ENCODE peak calls at places on chromosomes 3 and 15, in ten cellular contexts. Q is heart right ventricle, C is mucosa of descending colon, B is osteoblast, X is lung, V is ovary, M is IMR-90, R is pancreas, L is colonic mucosa, Z is breast epithelium. N is an unnamed sample. For H3K4me1, the result is how much of the 10 kb centered on the place peaks cover.

GRCh38 chr3:138963161-138963560 is 16.1 kb downstream of the FOXL2NB start:
- DNase-seq in Q (no peak), C (no peak), B (no peak), X (no peak), V (no peak), M (no peak), R (no peak), L (no peak), Z (no peak), N (no peak)

GRCh38 chr15:52746162-52746721 is 43.9 kb downstream of the ONECUT1 start:
- DNase-seq in Q (no peak), C (no peak), B (no peak), X (no peak), V (no peak), M (no peak), R (no peak), L (no peak), Z (no peak), N (no peak)

GRCh38 chr15:77606142-77607034 is 26.3 kb downstream of the LINGO1 start:
- DNase-seq in Q (no peak), C (peak), B (no peak), X (no peak), V (no peak), M (peak), R (no peak), L (peak), Z (no peak), N (no peak)

GRCh38 chr3:45224824-45225464 is 1.1 kb downstream of the TMEM158 start:
- DNase-seq in Q (peak), C (peak), B (peak), X (peak), V (peak), M (peak), R (peak), L (peak), Z (peak), N (peak)

GRCh38 chr15:29086001-29086400 is 183.6 kb downstream of the NSMCE3 start:
- DNase-seq in Q (no peak), C (no peak), B (no peak), X (no peak), V (no peak), M (no peak), R (no peak), L (no peak), Z (no peak), N (no peak)

GRCh38 chr15:82712036-82712435 is 2.4 kb upstream of the AP3B2 start:
- DNase-seq in Q (no peak), C (no peak), B (peak), X (no peak), V (no peak), M (no peak), R (no peak), L (no peak), Z (no peak), N (no peak)

GRCh38 chr15:73389971-73390544 is 21.3 kb upstream of the HCN4 start:
- DNase-seq in Q (no peak), C (no peak), B (no peak), X (no peak), V (no peak), M (peak), R (no peak), L (peak), Z (no peak), N (no peak)

GRCh38 chr3:10485806-10486205 is 19.6 kb downstream of the ATP2B2 start:
- DNase-seq in Q (no peak), C (no peak), B (peak), X (no peak), V (no peak), M (no peak), R (no peak), L (no peak), Z (no peak), N (no peak)

GRCh38 chr3:142270407-142270806 is 45.0 kb upstream of the GK5 start:
- DNase-seq in Q (no peak), C (no peak), B (peak), X (no peak), V (no peak), M (no peak), R (no peak), L (no peak), Z (no peak), N (no peak)

GRCh38 chr3:64730651-64731050 is 42.9 kb upstream of the ADAMTS9 start:
- DNase-seq in Q (no peak), C (no peak), B (no peak), X (no peak), V (peak), M (no peak), R (no peak), L (no peak), Z (no peak), N (no peak)

GRCh38 chr3:176953106-176954080 is 243.9 kb downstream of the TBL1XR1 start:
- DNase-seq in Q (peak), C (peak), B (peak), X (no peak), V (peak), M (peak), R (no peak), L (peak), Z (peak), N (no peak)

GRCh38 chr3:192187485-192188051 is 539.8 kb downstream of the FGF12 start:
- DNase-seq in Q (no peak), C (no peak), B (no peak), X (no peak), V (no peak), M (no peak), R (no peak), L (no peak), Z (no peak), N (no peak)

GRCh38 chr3:138257986-138258385 is 70.9 kb downstream of the ARMC8 start:
- DNase-seq in Q (no peak), C (no peak), B (no peak), X (no peak), V (no peak), M (no peak), R (no peak), L (no peak), Z (no peak), N (no peak)

GRCh38 chr15:100054539-100054938 is 287.2 kb downstream of the ADAMTS17 start:
- DNase-seq in Q (no peak), C (no peak), B (no peak), X (no peak), V (no peak), M (no peak), R (no peak), L (no peak), Z (no peak), N (no peak)

GRCh38 chr3:16071246-16071645 is 103.2 kb upstream of the GALNT15 start:
- DNase-seq in Q (no peak), C (no peak), B (no peak), X (no peak), V (no peak), M (no peak), R (no peak), L (no peak), Z (no peak), N (no peak)

GRCh38 chr3:195076981-195077610 is 193.9 kb downstream of the XXYLT1 start:
- DNase-seq in Q (no peak), C (peak), B (peak), X (no peak), V (no peak), M (no peak), R (no peak), L (no peak), Z (no peak), N (no peak)

GRCh38 chr15:46304320-46304719 is 669.5 kb downstream of the SQOR start:
- DNase-seq in Q (no peak), C (no peak), B (no peak), X (no peak), V (no peak), M (no peak), R (no peak), L (no peak), Z (no peak), N (no peak)

GRCh38 chr3:68943753-68944500 is 11.6 kb upstream of the TAFA4 start:
- DNase-seq in Q (no peak), C (no peak), B (no peak), X (no peak), V (no peak), M (no peak), R (no peak), L (no peak), Z (no peak), N (no peak)
- TF ChIP-seq CTCF in Q (no peak), C (no peak), B (no peak), X (no peak), V (no peak), M (no peak), R (no peak), L (no peak), Z (no peak), N (no peak)

DNA sequence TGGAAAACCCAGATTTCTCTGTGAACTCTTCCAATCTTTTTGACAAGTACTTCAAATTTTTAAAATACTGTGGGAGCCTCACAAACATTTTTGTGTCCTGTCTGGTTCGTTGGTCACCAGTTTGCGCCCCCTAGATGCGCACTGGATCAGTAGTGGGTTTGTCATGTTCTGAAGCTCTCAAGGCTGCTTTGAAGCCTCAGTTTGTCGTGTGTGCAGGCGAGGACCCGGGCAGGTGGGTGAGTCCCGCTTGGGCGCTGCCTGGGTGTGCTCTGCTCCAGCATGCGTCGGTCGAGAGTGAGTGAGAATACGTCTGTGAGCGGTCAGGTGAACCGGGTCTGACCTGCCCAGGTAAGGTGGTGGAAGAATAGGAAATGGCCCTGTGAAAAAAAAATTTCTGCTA is 17.3 kb upstream of the AEN start:
- DNase-seq in Q (no peak), C (no peak), B (no peak), X (no peak), V (no peak), M (no peak), R (peak), L (no peak), Z (no peak), N (no peak)
- H3K4me3 ChIP-seq in Q (no peak), C (no peak), B (no peak), X (no peak), V (no peak), M (no peak), R (no peak), L (no peak), Z (no peak), N (no peak)

GRCh38 chr15:67110958-67111864 is 45.8 kb downstream of the SMAD3 start:
- DNase-seq in Q (no peak), C (no peak), B (no peak), X (no peak), V (no peak), M (peak), R (no peak), L (no peak), Z (no peak), N (no peak)
- H3K4me1 ChIP-seq in Q (under half), C (under half), B (half or more), X (under half), V (under half), M (half or more), R (under half), L (under half), Z (under half), N (half or more)

GRCh38 chr3:100645913-100646312 is 36.5 kb downstream of the ADGRG7 start:
- DNase-seq in Q (no peak), C (no peak), B (no peak), X (no peak), V (no peak), M (no peak), R (no peak), L (no peak), Z (no peak), N (no peak)

GRCh38 chr3:100647171-100647570 is 37.8 kb downstream of the ADGRG7 start:
- DNase-seq in Q (no peak), C (no peak), B (no peak), X (no peak), V (no peak), M (no peak), R (no peak), L (no peak), Z (no peak), N (no peak)

GRCh38 chr3:100653731-100654309 is 44.4 kb downstream of the ADGRG7 start:
- DNase-seq in Q (no peak), C (no peak), B (no peak), X (no peak), V (no peak), M (no peak), R (no peak), L (no peak), Z (no peak), N (no peak)

GRCh38 chr3:100647673-100648072 is 38.3 kb downstream of the ADGRG7 start:
- DNase-seq in Q (no peak), C (no peak), B (peak), X (no peak), V (no peak), M (no peak), R (no peak), L (no peak), Z (no peak), N (no peak)

GRCh38 chr3:100650651-100651611 is 41.5 kb downstream of the ADGRG7 start:
- DNase-seq in Q (no peak), C (no peak), B (peak), X (no peak), V (no peak), M (peak), R (no peak), L (no peak), Z (no peak), N (no peak)
- TF ChIP-seq CTCF in Q (no peak), C (no peak), B (peak), X (no peak), V (no peak), M (no peak), R (no peak), L (no peak), Z (no peak), N (no peak)

GRCh38 chr15:97961067-97961954 is 808 bp downstream of the ARRDC4 start:
- DNase-seq in Q (peak), C (peak), B (peak), X (peak), V (peak), M (peak), R (peak), L (peak), Z (peak), N (peak)
- H3K4me3 ChIP-seq in Q (peak), C (peak), B (peak), X (peak), V (peak), M (peak), R (peak), L (peak), Z (peak), N (peak)

DNA sequence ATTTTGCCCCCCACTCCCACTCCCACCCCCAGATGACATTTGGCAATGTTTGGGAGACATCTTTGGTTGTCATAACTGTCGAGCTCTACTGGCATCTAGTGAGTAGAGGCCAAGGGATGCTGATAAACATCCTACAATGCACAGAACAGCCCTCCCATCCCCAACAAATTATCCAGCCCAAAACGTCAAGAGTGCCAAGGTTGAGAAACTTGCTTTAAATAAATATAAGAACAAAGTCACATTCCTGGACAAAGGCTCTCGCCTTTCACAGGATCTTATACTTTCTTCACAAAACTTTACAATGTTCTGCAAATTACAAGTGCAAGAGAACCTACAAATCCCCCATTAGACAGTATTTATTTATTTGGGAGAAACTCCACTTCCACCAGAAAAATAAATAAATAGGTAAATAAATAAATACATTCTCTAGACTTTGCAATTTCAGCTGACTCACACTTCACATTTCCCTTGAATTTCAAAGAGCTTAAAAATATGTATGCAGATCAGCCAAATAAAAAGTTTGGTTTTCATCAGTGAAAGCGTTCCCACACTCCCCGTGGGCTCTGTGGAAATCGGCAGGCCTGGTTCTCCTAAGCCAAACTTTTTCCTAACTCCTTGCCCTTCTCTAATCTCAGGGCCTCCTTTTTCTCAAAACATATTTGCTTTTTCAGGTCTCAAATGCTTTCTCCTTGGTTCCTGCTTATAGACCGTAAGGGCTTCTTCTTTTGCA is 12.7 kb upstream of the CPA3 start:
- DNase-seq in Q (no peak), C (no peak), B (no peak), X (no peak), V (peak), M (no peak), R (no peak), L (no peak), Z (no peak), N (no peak)
- H3K4me1 ChIP-seq in Q (under half), C (under half), B (under half), X (under half), V (under half), M (under half), R (under half), L (under half), Z (under half), N (under half)

N was measured in Caco-2.